ENCODE peak calls at places on chromosomes 7 and 10, in eight cellular contexts. U is transverse colon, P is PC-3, K is fibroblast of pulmonary artery, R is AG10803, F is kidney epithelial cell, D is AG04449, X is AG09309. T is an unnamed sample.

GRCh38 chr7:121643320-121643719 is 229.6 kb upstream of the PTPRZ1 start:
- DNase-seq in U (no peak), P (no peak), K (no peak), R (no peak), F (no peak), D (no peak), X (no peak), T (no peak)

GRCh38 chr10:133260895-133261725 is 15.6 kb downstream of the ADAM8 start:
- DNase-seq in U (peak), P (peak), K (no peak), R (peak), F (no peak), D (no peak), X (no peak), T (no peak)

GRCh38 chr7:1227814-1228534 is 4.7 kb upstream of the UNCX start:
- DNase-seq in U (no peak), P (no peak), K (no peak), R (no peak), F (no peak), D (no peak), X (no peak), T (no peak)

GRCh38 chr7:5210751-5211338 is 20.8 kb downstream of the WIPI2 start:
- DNase-seq in U (no peak), P (no peak), K (no peak), R (no peak), F (no peak), D (no peak), X (no peak), T (no peak)

GRCh38 chr7:150399861-150400778 is 21.0 kb downstream of the ZNF775 start:
- DNase-seq in U (peak), P (peak), K (peak), R (peak), F (peak), D (no peak), X (no peak), T (no peak)

GRCh38 chr10:71880425-71881306 is 29.6 kb upstream of the PSAP start:
- DNase-seq in U (no peak), P (no peak), K (no peak), R (no peak), F (no peak), D (no peak), X (no peak), T (no peak)

GRCh38 chr10:97713828-97714400 is 384 bp downstream of the MARVELD1 start:
- DNase-seq in U (peak), P (peak), K (peak), R (peak), F (no peak), D (no peak), X (no peak), T (no peak)

GRCh38 chr7:105830405-105831218 is 45.8 kb downstream of the ATXN7L1 start:
- DNase-seq in U (no peak), P (peak), K (peak), R (peak), F (peak), D (peak), X (peak), T (peak)

GRCh38 chr10:4825868-4826787 is at the start of gene AKR1E2:
- DNase-seq in U (peak), P (no peak), K (peak), R (peak), F (peak), D (peak), X (peak), T (no peak)

GRCh38 chr10:108421256-108421655 is 1256.8 kb upstream of the SORCS1 start:
- DNase-seq in U (no peak), P (no peak), K (no peak), R (no peak), F (no peak), D (no peak), X (no peak), T (no peak)

GRCh38 chr7:1357601-1358271 is 101.5 kb downstream of the MICALL2 start:
- DNase-seq in U (no peak), P (no peak), K (peak), R (no peak), F (no peak), D (no peak), X (no peak), T (no peak)

GRCh38 chr10:59971915-59972314 is 65.6 kb upstream of the CCDC6 start:
- DNase-seq in U (peak), P (peak), K (peak), R (peak), F (peak), D (no peak), X (no peak), T (peak)

GRCh38 chr10:22341190-22341935 is 3.9 kb upstream of the SPAG6 start:
- DNase-seq in U (no peak), P (no peak), K (peak), R (peak), F (no peak), D (no peak), X (no peak), T (no peak)

GRCh38 chr10:98285416-98285815 is 17.4 kb upstream of the LOXL4 start:
- DNase-seq in U (no peak), P (no peak), K (no peak), R (no peak), F (no peak), D (no peak), X (no peak), T (no peak)

GRCh38 chr7:26444554-26444953 is 152.9 kb downstream of the SNX10 start:
- DNase-seq in U (no peak), P (no peak), K (no peak), R (no peak), F (no peak), D (no peak), X (no peak), T (no peak)

DNA sequence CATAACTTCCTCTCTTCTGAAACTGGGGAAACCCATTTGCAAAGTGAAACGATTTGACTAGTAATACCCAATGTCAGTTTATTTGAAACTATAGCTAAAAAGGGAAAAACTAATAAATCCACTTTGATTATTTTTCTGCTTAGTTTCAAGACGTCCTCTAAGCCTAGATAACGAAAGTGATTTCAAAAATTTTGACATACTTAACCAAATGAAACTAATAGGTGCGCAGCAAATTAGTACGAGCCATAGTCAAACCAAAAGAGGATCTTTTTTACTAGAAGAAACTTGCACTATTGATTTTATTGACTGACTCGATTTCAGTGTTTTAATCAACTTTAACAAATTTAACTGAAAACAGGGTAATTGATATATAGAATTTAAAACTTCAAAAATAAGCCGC is 9.9 kb upstream of the SP8 start:
- DNase-seq in U (no peak), P (no peak), K (no peak), R (no peak), F (no peak), D (no peak), X (no peak), T (no peak)
- H3K4me3 ChIP-seq in U (no peak), P (no peak), K (no peak), R (no peak), F (no peak), D (no peak), X (no peak), T (no peak)

GRCh38 chr7:17942231-17942630 is 1.9 kb upstream of the SNX13 start:
- DNase-seq in U (no peak), P (peak), K (no peak), R (no peak), F (no peak), D (no peak), X (no peak), T (no peak)
- TF ChIP-seq CTCF in U (no peak), P (no peak), K (no peak), R (no peak), F (no peak), D (no peak), X (no peak), T (no peak)

GRCh38 chr10:6124666-6125065 is 35.8 kb downstream of the RBM17 start:
- DNase-seq in U (no peak), P (no peak), K (no peak), R (no peak), F (no peak), D (no peak), X (no peak), T (no peak)
- H3K4me3 ChIP-seq in U (no peak), P (no peak), K (no peak), R (no peak), F (no peak), D (no peak), X (no peak), T (no peak)

DNA sequence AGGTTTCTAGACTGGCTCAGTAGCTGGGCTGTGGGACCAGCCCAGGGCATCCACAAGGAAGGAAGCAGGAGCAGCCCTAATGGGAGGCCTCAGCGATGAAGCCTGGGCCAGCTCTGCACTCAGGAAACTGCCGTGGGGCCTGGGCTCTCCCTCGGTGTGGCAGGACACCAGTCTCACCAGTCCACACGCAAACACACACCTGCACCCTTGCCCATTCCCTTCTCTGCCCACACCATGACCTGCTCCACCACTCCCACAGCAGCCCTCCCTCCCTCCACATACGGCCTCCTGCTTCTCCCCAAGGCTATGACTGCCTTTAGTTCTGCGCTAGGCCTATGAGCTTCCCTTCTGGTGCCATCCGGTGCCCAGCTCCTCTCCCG is 7.1 kb downstream of the FGF8 start:
- DNase-seq in U (no peak), P (no peak), K (no peak), R (no peak), F (no peak), D (no peak), X (no peak), T (no peak)
- TF ChIP-seq CTCF in U (no peak), P (no peak), K (no peak), R (no peak), F (no peak), D (no peak), X (no peak), T (no peak)

GRCh38 chr7:151732834-151733585 is 143.9 kb downstream of the PRKAG2 start:
- DNase-seq in U (no peak), P (no peak), K (no peak), R (no peak), F (no peak), D (no peak), X (no peak), T (no peak)

GRCh38 chr7:151738925-151739324 is 138.0 kb downstream of the PRKAG2 start:
- DNase-seq in U (no peak), P (no peak), K (no peak), R (no peak), F (no peak), D (no peak), X (no peak), T (no peak)

GRCh38 chr7:151736403-151736909 is 140.5 kb downstream of the PRKAG2 start:
- DNase-seq in U (peak), P (peak), K (peak), R (peak), F (peak), D (peak), X (peak), T (peak)

GRCh38 chr7:151735186-151735853 is 141.6 kb downstream of the PRKAG2 start:
- DNase-seq in U (no peak), P (no peak), K (no peak), R (no peak), F (no peak), D (no peak), X (no peak), T (no peak)

DNA sequence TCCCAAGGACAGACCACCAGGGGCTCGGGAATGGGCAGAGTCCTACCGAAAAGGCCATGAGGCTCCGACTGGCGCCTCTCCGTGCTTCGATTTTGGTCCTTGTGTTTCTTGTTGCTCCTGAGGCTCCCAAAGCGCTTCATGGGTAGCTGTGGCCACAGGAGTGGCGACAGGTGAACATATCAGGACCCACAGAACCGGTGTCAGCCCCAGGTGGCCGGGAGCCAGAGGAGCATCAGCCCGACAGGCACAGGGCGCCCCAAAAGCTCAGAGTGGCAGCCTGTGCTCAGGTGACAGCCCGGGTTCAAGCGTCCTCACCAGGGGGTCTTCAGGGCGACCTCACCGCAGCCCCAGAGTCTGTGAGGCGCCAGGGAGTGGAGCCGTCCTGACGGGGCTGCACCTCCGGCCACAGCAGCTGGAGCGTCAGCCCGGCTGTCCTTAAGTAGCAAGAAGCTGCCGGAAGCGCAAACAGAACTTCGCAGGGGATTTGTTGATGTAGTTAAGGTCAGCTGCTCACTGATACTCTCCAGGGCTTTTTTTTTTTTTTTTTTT is 141.0 kb downstream of the PRKAG2 start:
- DNase-seq in U (no peak), P (no peak), K (no peak), R (no peak), F (no peak), D (no peak), X (no peak), T (no peak)
- H3K4me3 ChIP-seq in U (no peak), P (no peak), K (peak), R (peak), F (peak), D (peak), X (peak), T (no peak)

GRCh38 chr10:9214618-9215017 is 1160.1 kb downstream of the GATA3 start:
- DNase-seq in U (no peak), P (no peak), K (no peak), R (no peak), F (no peak), D (no peak), X (no peak), T (no peak)

GRCh38 chr10:9205558-9205957 is 1151.1 kb downstream of the GATA3 start:
- DNase-seq in U (no peak), P (no peak), K (no peak), R (no peak), F (no peak), D (no peak), X (no peak), T (no peak)

GRCh38 chr10:9209105-9209798 is 1154.8 kb downstream of the GATA3 start:
- DNase-seq in U (peak), P (peak), K (peak), R (peak), F (peak), D (no peak), X (no peak), T (peak)

GRCh38 chr10:9215121-9215520 is 1160.6 kb downstream of the GATA3 start:
- DNase-seq in U (no peak), P (no peak), K (no peak), R (no peak), F (no peak), D (no peak), X (no peak), T (no peak)

DNA sequence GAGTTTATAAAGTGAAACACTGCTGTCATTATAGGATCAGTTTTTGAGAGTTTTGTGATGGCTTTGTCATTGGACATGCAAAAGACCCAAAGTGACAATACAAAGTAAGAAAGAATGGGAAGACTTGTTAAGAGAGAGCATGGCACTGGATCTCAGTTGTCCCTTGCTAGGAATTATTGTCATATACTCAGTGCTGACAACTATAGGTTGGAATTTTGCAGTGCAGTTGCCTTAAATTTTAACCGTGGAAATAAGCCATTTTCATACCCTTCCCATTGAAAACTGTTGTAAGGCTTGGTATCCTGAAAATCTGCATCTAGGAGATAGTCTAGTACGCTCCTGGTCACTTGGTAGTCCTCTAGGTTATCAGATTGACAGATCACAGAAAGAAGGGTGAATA is 1156.7 kb downstream of the GATA3 start:
- DNase-seq in U (no peak), P (peak), K (peak), R (no peak), F (no peak), D (no peak), X (no peak), T (no peak)
- TF ChIP-seq CTCF in U (no peak), P (peak), K (peak), R (peak), F (peak), D (no peak), X (peak), T (peak)

GRCh38 chr7:131097662-131098376 is 229.9 kb upstream of the MKLN1 start:
- DNase-seq in U (no peak), P (no peak), K (no peak), R (no peak), F (no peak), D (no peak), X (no peak), T (no peak)
- H3K4me3 ChIP-seq in U (no peak), P (no peak), K (no peak), R (no peak), F (no peak), D (no peak), X (no peak), T (no peak)

GRCh38 chr7:69967699-69968450 is 369.6 kb downstream of the AUTS2 start:
- DNase-seq in U (no peak), P (no peak), K (peak), R (no peak), F (no peak), D (no peak), X (no peak), T (no peak)
- TF ChIP-seq CTCF in U (no peak), P (no peak), K (no peak), R (no peak), F (no peak), D (no peak), X (no peak), T (no peak)

DNA sequence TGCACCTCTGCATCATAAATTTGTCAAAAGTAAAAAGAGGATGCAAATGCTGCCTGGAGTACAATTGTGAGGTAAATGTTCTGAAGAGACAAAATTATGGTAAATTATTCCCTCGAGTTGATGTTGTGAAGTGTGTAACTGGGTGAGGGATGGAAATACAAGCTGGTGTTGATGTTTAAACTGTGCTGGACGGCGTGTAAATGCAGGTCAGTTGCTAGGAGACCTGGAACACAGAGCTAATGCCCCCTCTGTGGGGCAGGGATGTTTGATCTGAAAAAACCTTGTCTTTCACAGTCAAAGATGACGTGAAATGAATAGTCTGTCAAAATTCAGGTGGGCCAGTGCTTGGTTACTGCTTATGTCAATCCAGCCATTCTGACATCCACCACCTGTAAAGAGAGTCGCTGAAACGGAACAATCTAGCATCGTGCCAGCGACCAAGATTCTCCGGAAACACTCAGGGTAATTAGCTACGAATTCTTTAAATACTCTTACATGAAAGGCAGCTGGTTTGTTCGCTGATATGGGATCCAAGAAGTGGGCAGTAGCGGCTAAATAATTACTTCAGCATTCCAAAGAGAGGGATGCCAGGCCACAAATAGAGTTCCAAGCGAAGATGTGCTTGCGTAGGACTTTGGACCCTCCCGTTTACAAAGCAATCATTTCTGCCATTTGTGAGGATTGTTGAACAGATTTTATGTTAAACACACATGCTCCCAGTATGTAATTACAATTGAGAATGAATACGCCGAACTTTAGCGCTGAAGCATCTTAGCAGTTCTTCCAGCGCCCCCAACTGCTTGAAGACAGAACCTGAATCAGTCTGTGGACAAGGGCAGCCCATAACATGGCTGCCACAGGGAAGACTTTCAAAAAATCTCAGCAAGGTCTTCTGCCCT is 7.4 kb upstream of the ASB4 start:
- DNase-seq in U (peak), P (no peak), K (peak), R (peak), F (no peak), D (no peak), X (no peak), T (no peak)
- H3K4me3 ChIP-seq in U (no peak), P (no peak), K (peak), R (peak), F (peak), D (no peak), X (no peak), T (peak)